ENCODE peak calls at places on chromosome 9, in six cellular contexts. Q, S, V, R, I and U are unnamed samples.
A peak's percentile ranks its signal among the peaks of the same experiment; 100 is the strongest.

GRCh38 chr9:113589890-113590289 is 126.4 kb downstream of the RGS3 start:
- DNase-seq in R (no peak), V (no peak), I (no peak), Q (no peak), S (no peak), U (peak; percentile 55)

GRCh38 chr9:105413486-105414068 is 34.3 kb upstream of the FSD1L start:
- DNase-seq in Q (peak; percentile 36), I (no peak), V (no peak), S (peak; percentile 28), R (peak; percentile 44), U (peak; percentile 35)

GRCh38 chr9:22244141-22245011 is 202.2 kb upstream of the DMRTA1 start:
- DNase-seq in Q (peak; percentile 49), S (peak; percentile 78), V (no peak), I (no peak), R (peak; percentile 69), U (peak; percentile 73)

GRCh38 chr9:90142580-90142979 is 500.0 kb downstream of the DIRAS2 start:
- DNase-seq in S (peak; percentile 51), Q (peak; percentile 36), I (no peak), R (peak; percentile 88), V (no peak), U (peak; percentile 63)

GRCh38 chr9:6215562-6215961 is at the start of gene IL33:
- DNase-seq in V (peak; percentile 62), I (no peak), R (no peak), Q (no peak), S (no peak), U (no peak)

GRCh38 chr9:111163738-111164399 is 125.6 kb upstream of the LPAR1 start:
- DNase-seq in V (no peak), R (no peak), I (no peak), Q (no peak), S (no peak), U (no peak)

GRCh38 chr9:123311250-123311753 is 42.9 kb upstream of the STRBP start:
- DNase-seq in V (no peak), R (no peak), S (no peak), I (no peak), Q (no peak), U (no peak)

GRCh38 chr9:115770521-115770920 is 383.1 kb upstream of the PAPPA start:
- DNase-seq in S (no peak), V (no peak), I (no peak), R (no peak), Q (no peak), U (no peak)

GRCh38 chr9:80175286-80175906 is 603.6 kb downstream of the TLE4 start:
- DNase-seq in S (no peak), R (peak; percentile 67), V (no peak), Q (no peak), I (no peak), U (peak; percentile 55)

GRCh38 chr9:97990259-97990658 is 7.1 kb downstream of the ANP32B start:
- DNase-seq in Q (peak; percentile 27), I (no peak), R (peak; percentile 18), V (no peak), S (peak; percentile 62), U (peak; percentile 58)

GRCh38 chr9:16484744-16485143 is 385.7 kb downstream of the BNC2 start:
- DNase-seq in S (no peak), Q (no peak), V (no peak), I (no peak), R (no peak), U (no peak)

GRCh38 chr9:37730840-37731239 is 22.8 kb upstream of the TRMT10B start:
- DNase-seq in R (no peak), I (no peak), V (no peak), Q (no peak), S (no peak), U (no peak)

GRCh38 chr9:8686502-8686901 is 886.9 kb upstream of the DMAC1 start:
- DNase-seq in Q (no peak), R (no peak), I (no peak), S (no peak), V (no peak), U (no peak)

GRCh38 chr9:105281272-105281671 is 36.8 kb downstream of the SLC44A1 start:
- DNase-seq in S (peak; percentile 41), Q (no peak), V (no peak), I (no peak), R (no peak), U (peak; percentile 56)

GRCh38 chr9:110583237-110583636 is 3.7 kb upstream of the SVEP1 start:
- DNase-seq in S (peak; percentile 51), V (no peak), R (no peak), Q (no peak), I (no peak), U (peak; percentile 46)

DNA sequence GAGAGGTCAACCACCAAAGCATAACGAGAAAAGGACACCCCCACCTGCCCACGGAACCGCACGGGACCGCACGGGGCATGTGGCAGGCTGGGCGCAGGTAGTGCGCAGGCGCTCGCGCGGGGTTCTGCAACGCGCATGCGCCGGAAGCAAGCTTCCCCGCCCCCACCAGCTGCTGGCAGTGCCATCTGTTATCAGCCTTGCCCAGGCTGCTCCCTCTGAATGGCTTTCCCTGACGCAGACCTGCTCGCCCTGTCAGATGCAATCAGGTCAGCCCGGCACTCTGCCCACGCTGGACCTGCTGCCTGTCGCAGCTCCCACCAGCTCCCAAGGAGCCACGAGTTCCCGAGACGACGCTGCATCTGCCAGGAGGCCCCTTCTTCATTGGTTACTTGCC is 22.8 kb downstream of the PTCH1 start:
- DNase-seq in I (no peak), R (no peak), S (no peak), V (no peak), Q (no peak), U (no peak)
- H3K4me3 ChIP-seq in I (no peak overlapping the region), R (no peak overlapping the region), S (no peak overlapping the region), V (no peak overlapping the region), Q (no peak overlapping the region), U (no peak overlapping the region)

GRCh38 chr9:107856633-107857032 is 367.1 kb upstream of the KLF4 start:
- DNase-seq in R (peak; percentile 18), S (no peak), I (no peak), V (no peak), Q (no peak), U (no peak)
- TF ChIP-seq CTCF in R (no peak), S (no peak), I (no peak), V (no peak), Q (no peak), U (no peak)

GRCh38 chr9:14309403-14309802 is 4.5 kb downstream of the NFIB start:
- DNase-seq in V (no peak), Q (no peak), S (peak; percentile 79), R (no peak), I (no peak), U (no peak)
- H3K4me3 ChIP-seq in V (peak overlapping the region; percentile 85), Q (peak overlapping the region; percentile 50), S (no peak overlapping the region), R (no peak overlapping the region), I (no peak overlapping the region), U (peak overlapping the region; percentile 96)

DNA sequence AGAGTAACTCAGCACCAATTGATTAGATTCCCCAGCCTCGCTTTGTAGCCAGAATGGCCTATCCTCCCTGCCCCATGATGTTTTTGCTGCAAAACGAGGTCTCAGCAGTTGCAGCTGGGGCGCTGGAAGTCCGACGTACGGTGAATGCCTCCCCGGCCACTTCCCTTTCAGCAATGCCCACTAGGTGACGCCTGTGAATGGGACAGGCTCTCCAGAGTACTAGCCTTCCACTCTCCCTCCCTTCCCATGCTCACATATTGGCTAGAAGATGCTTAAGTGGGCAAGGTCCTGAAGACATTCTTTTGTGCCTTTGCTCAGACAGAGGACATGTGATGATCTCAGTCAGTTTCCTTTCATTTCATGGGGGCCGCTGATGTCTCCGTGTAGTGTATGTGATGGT is 50.8 kb downstream of the DMRT2 start:
- DNase-seq in S (peak; percentile 30), R (peak; percentile 84), Q (no peak), I (no peak), V (peak; percentile 59), U (peak; percentile 47)
- TF ChIP-seq CTCF in S (peak; percentile 45), R (peak; percentile 89), Q (no peak), I (no peak), V (peak; percentile 19), U (peak; percentile 54)

GRCh38 chr9:33029106-33029788 is 4.2 kb downstream of the DNAJA1 start:
- DNase-seq in Q (no peak), V (no peak), I (no peak), S (no peak), R (no peak), U (peak; percentile 40)
- H3K4me3 ChIP-seq in Q (no peak overlapping the region), V (no peak overlapping the region), I (no peak overlapping the region), S (no peak overlapping the region), R (no peak overlapping the region), U (no peak overlapping the region)

GRCh38 chr9:124353811-124354274 is 61.4 kb downstream of the PSMB7 start:
- DNase-seq in I (no peak), S (no peak), R (no peak), Q (no peak), V (no peak), U (peak; percentile 21)

GRCh38 chr9:124350485-124351263 is 64.6 kb downstream of the PSMB7 start:
- DNase-seq in I (no peak), Q (no peak), S (no peak), R (no peak), V (no peak), U (no peak)

GRCh38 chr9:124352616-124353015 is 62.6 kb downstream of the PSMB7 start:
- DNase-seq in I (no peak), Q (no peak), V (no peak), S (no peak), R (no peak), U (no peak)

GRCh38 chr9:124353166-124353768 is 62.0 kb downstream of the PSMB7 start:
- DNase-seq in V (no peak), Q (no peak), I (no peak), R (no peak), S (no peak), U (no peak)

DNA sequence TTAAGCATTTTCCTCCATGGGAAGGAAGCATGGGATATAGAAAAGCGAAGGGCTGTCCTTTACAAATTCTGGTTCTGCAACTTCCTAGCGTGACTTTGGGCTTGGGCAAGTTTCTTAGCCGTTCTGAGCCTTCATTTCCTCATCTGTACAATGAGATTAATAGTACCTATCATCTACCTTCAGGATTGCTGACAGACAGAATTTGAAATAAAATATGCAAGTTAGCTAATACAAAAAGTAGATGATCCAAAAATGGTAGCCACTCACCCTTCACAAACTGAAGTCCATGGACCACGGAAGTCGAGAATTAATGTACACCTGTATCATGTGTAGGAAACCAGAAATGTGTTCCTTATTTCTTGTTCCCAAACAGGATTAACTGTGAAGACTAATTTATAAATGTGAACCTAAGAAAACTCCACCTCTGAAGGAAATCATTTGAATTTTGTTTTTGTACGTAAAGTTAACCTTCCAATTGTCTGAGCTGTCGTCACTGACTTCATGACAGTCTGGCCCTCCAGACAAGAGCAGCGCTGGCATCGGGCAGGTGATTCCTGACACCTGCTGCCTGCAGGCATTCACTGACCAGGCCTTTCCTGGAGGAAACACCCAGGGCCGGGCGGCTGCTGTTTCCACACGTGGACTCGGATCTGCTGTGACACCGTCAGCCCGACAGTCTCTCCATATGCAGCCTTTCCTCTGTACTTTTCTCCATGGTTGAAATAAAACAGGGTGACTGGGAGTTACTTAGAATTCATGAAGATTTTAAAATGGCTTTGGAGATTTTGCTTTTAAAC is 63.4 kb downstream of the PSMB7 start:
- DNase-seq in R (no peak), V (no peak), Q (no peak), S (no peak), I (no peak), U (no peak)
- TF ChIP-seq CTCF in R (no peak), V (no peak), Q (no peak), S (no peak), I (no peak), U (no peak)

DNA sequence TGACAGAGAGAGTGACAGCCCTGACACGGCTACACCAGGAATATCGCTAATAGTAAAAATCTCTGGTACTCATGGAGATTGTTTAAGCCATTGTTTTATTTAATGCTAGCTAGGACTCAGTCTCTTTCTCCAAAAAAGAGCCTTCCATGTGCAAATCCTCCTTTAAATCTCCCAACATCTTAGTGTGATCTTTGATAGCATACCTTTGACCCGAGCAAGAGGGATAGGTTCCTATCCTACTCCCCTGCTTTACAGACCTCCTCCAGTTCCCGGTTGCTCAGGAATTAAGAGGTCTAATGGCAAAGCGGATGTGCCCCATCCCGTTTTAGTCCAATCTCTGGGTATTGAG is 663 bp upstream of the FRMD3 start:
- DNase-seq in R (peak; percentile 38), V (no peak), S (no peak), I (no peak), Q (no peak), U (no peak)
- H3K4me3 ChIP-seq in R (peak overlapping the region; percentile 73), V (peak overlapping the region; percentile 71), S (peak overlapping the region; percentile 59), I (peak overlapping the region; percentile 47), Q (peak overlapping the region; percentile 69), U (no peak overlapping the region)